ENCODE peak calls at places on chromosomes 16 and 17, in nine cellular contexts. J, R, B, P, F, G, T, D and Z are unnamed samples.
A peak's percentile ranks its signal among the peaks of the same experiment; 100 is the strongest.

GRCh38 chr17:17075037-17075755 is 32.9 kb downstream of the MPRIP start:
- DNase-seq in D (no peak), R (no peak), B (peak; percentile 36), J (peak; percentile 21), G (peak; percentile 38), P (peak; percentile 89), F (no peak), T (no peak), Z (no peak)

GRCh38 chr16:50740747-50741146 is 1.1 kb upstream of the CYLD start:
- DNase-seq in D (no peak), P (peak; percentile 46), R (peak; percentile 36), T (no peak), F (no peak), B (no peak), G (peak; percentile 30), J (no peak), Z (no peak)

GRCh38 chr16:970379-970765 is 412 bp downstream of the LMF1 start:
- DNase-seq in D (no peak), P (no peak), T (no peak), R (no peak), F (no peak), G (no peak), J (no peak), B (no peak), Z (no peak)

GRCh38 chr17:28306954-28307401 is 12.0 kb upstream of the TMEM97 start:
- DNase-seq in R (no peak), D (no peak), B (no peak), P (no peak), T (no peak), G (no peak), F (no peak), J (no peak), Z (no peak)

GRCh38 chr17:49783051-49783715 is 5.3 kb upstream of the KAT7 start:
- DNase-seq in B (no peak), P (no peak), F (no peak), D (no peak), G (no peak), T (no peak), R (no peak), J (no peak), Z (no peak)

GRCh38 chr17:45675012-45675411 is 109.1 kb upstream of the CRHR1 start:
- DNase-seq in J (no peak), B (no peak), T (no peak), R (no peak), D (no peak), P (no peak), G (no peak), F (no peak), Z (no peak)

GRCh38 chr17:81543339-81543675 is 8.8 kb downstream of the FAAP100 start:
- DNase-seq in G (no peak), T (no peak), P (no peak), F (no peak), B (no peak), D (no peak), R (no peak), J (no peak), Z (no peak)

GRCh38 chr17:66200685-66201092 is 8.8 kb upstream of the CEP112 start:
- DNase-seq in T (peak; percentile 28), G (peak; percentile 82), P (peak; percentile 83), R (peak; percentile 89), F (peak; percentile 79), B (peak; percentile 74), J (peak; percentile 39), D (no peak), Z (peak; percentile 53)

GRCh38 chr17:4541328-4542002 is 13.7 kb downstream of the MYBBP1A start:
- DNase-seq in P (no peak), B (no peak), T (no peak), F (no peak), J (no peak), R (no peak), G (no peak), D (no peak), Z (no peak)

GRCh38 chr17:39632153-39632941 is 4.6 kb upstream of the STARD3 start:
- DNase-seq in P (no peak), F (no peak), B (no peak), R (peak; percentile 22), T (no peak), G (no peak), J (peak; percentile 54), D (no peak), Z (no peak)

GRCh38 chr17:57424777-57425188 is 168.5 kb downstream of the MSI2 start:
- DNase-seq in F (peak; percentile 74), P (no peak), R (no peak), D (no peak), G (no peak), B (peak; percentile 56), T (no peak), J (no peak), Z (no peak)

GRCh38 chr16:51056331-51056730 is 94.7 kb downstream of the SALL1 start:
- DNase-seq in B (no peak), R (no peak), G (no peak), F (no peak), J (no peak), T (no peak), P (no peak), D (no peak), Z (no peak)

GRCh38 chr16:52837251-52837650 is 215.4 kb downstream of the CHD9NB start:
- DNase-seq in R (peak; percentile 95), D (no peak), F (peak; percentile 38), B (no peak), T (no peak), P (no peak), J (peak; percentile 77), G (no peak), Z (no peak)

GRCh38 chr17:73516356-73516755 is 127.9 kb downstream of the SDK2 start:
- DNase-seq in J (no peak), B (no peak), G (no peak), F (no peak), T (no peak), D (no peak), P (no peak), R (no peak), Z (no peak)

GRCh38 chr16:31472559-31473203 is 729 bp downstream of the TGFB1I1 start:
- DNase-seq in P (peak; percentile 94), T (no peak), J (peak; percentile 45), G (peak; percentile 91), B (peak; percentile 93), F (peak; percentile 88), R (peak; percentile 93), D (no peak), Z (peak; percentile 26)

GRCh38 chr17:4742133-4742532 is 2.4 kb upstream of the CXCL16 start:
- DNase-seq in D (no peak), P (no peak), J (no peak), T (no peak), R (no peak), F (no peak), B (no peak), G (no peak), Z (no peak)

GRCh38 chr16:82584553-82585152 is 42.1 kb upstream of the CDH13 start:
- DNase-seq in T (no peak), B (no peak), P (no peak), J (peak; percentile 59), D (no peak), F (no peak), G (no peak), R (no peak), Z (no peak)

GRCh38 chr17:17725853-17726720 is 44.8 kb downstream of the RAI1 start:
- DNase-seq in G (no peak), J (no peak), T (no peak), R (no peak), F (no peak), D (no peak), P (no peak), B (no peak), Z (no peak)

GRCh38 chr16:63100082-63100481 is 1063.8 kb upstream of the CDH8 start:
- DNase-seq in R (no peak), J (no peak), B (no peak), G (no peak), P (no peak), T (no peak), D (no peak), F (no peak), Z (no peak)

GRCh38 chr17:9557846-9558245 is 17.8 kb downstream of the STX8 start:
- DNase-seq in R (no peak), B (no peak), F (no peak), T (no peak), P (peak; percentile 45), J (no peak), G (no peak), D (no peak), Z (no peak)

GRCh38 chr16:19488213-19488640 is 33.7 kb downstream of the GDE1 start:
- DNase-seq in T (no peak), R (no peak), G (no peak), B (no peak), F (no peak), D (no peak), J (no peak), P (no peak), Z (no peak)

GRCh38 chr16:53257001-53257400 is 177.3 kb upstream of the RBL2 start:
- DNase-seq in T (no peak), G (peak; percentile 41), J (no peak), D (no peak), P (peak; percentile 50), R (no peak), B (peak; percentile 72), F (peak; percentile 36), Z (no peak)

GRCh38 chr17:50196036-50196435 is 5.4 kb downstream of the COL1A1 start:
- DNase-seq in G (peak; percentile 18), P (no peak), R (no peak), F (no peak), J (no peak), T (no peak), D (no peak), B (no peak), Z (no peak)

GRCh38 chr16:57592591-57593003 is 35.8 kb upstream of the ADGRG1 start:
- DNase-seq in F (no peak), R (no peak), P (no peak), D (peak; percentile 89), T (no peak), J (no peak), B (no peak), G (no peak), Z (peak; percentile 69)

GRCh38 chr17:67248291-67248690 is 3.3 kb upstream of the HELZ start:
- DNase-seq in F (no peak), T (no peak), G (no peak), D (no peak), R (no peak), B (no peak), P (no peak), J (no peak), Z (no peak)

GRCh38 chr17:68775969-68776368 is 174.8 kb upstream of the FAM20A start:
- DNase-seq in J (no peak), T (no peak), R (no peak), B (no peak), G (no peak), F (no peak), P (no peak), D (no peak), Z (no peak)

GRCh38 chr16:88871349-88871702 is 4.9 kb upstream of the PABPN1L start:
- DNase-seq in R (no peak), P (no peak), D (no peak), B (no peak), G (no peak), F (no peak), T (no peak), J (no peak), Z (no peak)

GRCh38 chr16:53968454-53968853 is 264.5 kb downstream of the FTO start:
- DNase-seq in G (peak; percentile 1), F (no peak), J (no peak), R (no peak), T (no peak), D (no peak), B (peak; percentile 9), P (peak; percentile 29), Z (no peak)

GRCh38 chr17:14471052-14471451 is 170.2 kb downstream of the HS3ST3B1 start:
- DNase-seq in T (no peak), G (peak; percentile 60), F (peak; percentile 51), B (peak; percentile 90), D (no peak), R (no peak), J (no peak), P (peak; percentile 62), Z (no peak)

GRCh38 chr17:81536299-81537290 is 8.4 kb downstream of the FSCN2 start:
- DNase-seq in G (no peak), P (no peak), T (no peak), R (no peak), B (no peak), D (no peak), J (no peak), F (no peak), Z (no peak)

GRCh38 chr17:65457183-65457582 is 104.3 kb downstream of the AXIN2 start:
- DNase-seq in P (no peak), B (no peak), J (no peak), T (no peak), D (no peak), G (no peak), R (no peak), F (no peak), Z (no peak)